ENCODE peak calls at places on chromosome 18, in nine cellular contexts. S is occipital lobe; I is T-helper 9 cell; D is T-cell; O is cerebellar cortex; Y is fibroblast of gingiva; U is iris pigment epithelial cell; F is stimulated activated CD4-positive, alpha-beta T cell treated with anti-CD3 and anti-CD28 coated beads, Interleukin-1b, Interleukin-23, amount 100 ng/mL, for 48 hours; N is choroid plexus epithelial cell. R is an unnamed sample.

GRCh38 chr18:48356909-48357631 is 52.1 kb downstream of the ZBTB7C start:
- DNase-seq in F (no peak), N (no peak), O (no peak), D (no peak), Y (no peak), I (no peak), S (no peak), U (no peak), R (no peak)

GRCh38 chr18:37483221-37483971 is 82.2 kb downstream of the CELF4 start:
- DNase-seq in S (no peak), N (peak), Y (no peak), U (peak), I (no peak), D (no peak), O (no peak), F (no peak), R (no peak)

GRCh38 chr18:59059140-59059539 is 80.5 kb upstream of the SEC11C start:
- DNase-seq in D (no peak), S (no peak), Y (no peak), O (no peak), F (no peak), N (no peak), U (no peak), I (no peak), R (no peak)

GRCh38 chr18:2441544-2441943 is 129.8 kb downstream of the METTL4 start:
- DNase-seq in D (no peak), U (peak), F (no peak), O (no peak), S (no peak), I (no peak), Y (no peak), N (peak), R (no peak)

GRCh38 chr18:35526476-35527120 is 28.8 kb upstream of the INO80C start:
- DNase-seq in I (no peak), Y (no peak), F (no peak), N (peak), O (no peak), D (no peak), S (no peak), U (peak), R (no peak)

GRCh38 chr18:36284671-36285295 is 12.7 kb upstream of the FHOD3 start:
- DNase-seq in D (peak), S (no peak), U (peak), F (peak), I (peak), Y (peak), O (peak), N (peak), R (no peak)

GRCh38 chr18:51890762-51891161 is 449.2 kb upstream of the DCC start:
- DNase-seq in Y (no peak), I (no peak), O (no peak), F (no peak), N (peak), S (no peak), U (peak), D (no peak), R (no peak)

GRCh38 chr18:76433788-76434187 is 61.3 kb downstream of the ZNF516 start:
- DNase-seq in Y (no peak), S (no peak), N (no peak), F (no peak), D (no peak), I (no peak), U (no peak), O (no peak), R (no peak)

GRCh38 chr18:51082571-51083264 is 52.7 kb downstream of the SMAD4 start:
- DNase-seq in N (peak), I (no peak), S (no peak), U (peak), Y (no peak), F (no peak), O (no peak), D (no peak), R (no peak)

R was measured in GM12891.